ENCODE peak calls at places on chromosomes 16 and 17, in five cellular contexts. V, P, S, M and J are unnamed samples.

GRCh38 chr16:14354561-14355351 is 275.3 kb downstream of the PARN start:
- DNase-seq in V (no peak), P (peak), S (no peak), M (peak), J (no peak)

GRCh38 chr16:5512037-5512436 is 414.4 kb upstream of the EEF2KMT start:
- DNase-seq in V (no peak), P (no peak), S (no peak), M (no peak), J (no peak)

GRCh38 chr16:19524356-19524865 is 669 bp downstream of the CCP110 start:
- DNase-seq in V (peak), P (no peak), S (no peak), M (peak), J (no peak)

GRCh38 chr17:50946223-50946890 is 80.2 kb upstream of the TOB1 start:
- DNase-seq in V (no peak), P (no peak), S (no peak), M (no peak), J (no peak)

GRCh38 chr16:27430923-27431484 is 29.0 kb downstream of the IL21R start:
- DNase-seq in V (no peak), P (peak), S (no peak), M (no peak), J (no peak)

GRCh38 chr17:34639706-34640425 is 60.5 kb downstream of the TMEM132E start:
- DNase-seq in V (no peak), P (no peak), S (no peak), M (no peak), J (no peak)

GRCh38 chr17:72362466-72363335 is 241.9 kb downstream of the SOX9 start:
- DNase-seq in V (peak), P (peak), S (no peak), M (no peak), J (peak)

GRCh38 chr16:21949713-21950260 is 3.4 kb upstream of the UQCRC2 start:
- DNase-seq in V (no peak), P (no peak), S (no peak), M (no peak), J (no peak)

GRCh38 chr16:50731130-50731988 is 10.5 kb upstream of the CYLD start:
- DNase-seq in V (no peak), P (no peak), S (no peak), M (no peak), J (no peak)

GRCh38 chr17:6755731-6756184 is at the start of gene XAF1:
- DNase-seq in V (no peak), P (peak), S (no peak), M (peak), J (no peak)

GRCh38 chr17:39619786-39620101 is 7.0 kb upstream of the PPP1R1B start:
- DNase-seq in V (no peak), P (no peak), S (no peak), M (no peak), J (no peak)

GRCh38 chr17:49227436-49228261 is 2.9 kb downstream of the PHOSPHO1 start:
- DNase-seq in V (peak), P (peak), S (no peak), M (peak), J (peak)

GRCh38 chr17:49231563-49231894 is 942 bp upstream of the PHOSPHO1 start:
- DNase-seq in V (no peak), P (no peak), S (no peak), M (no peak), J (no peak)

GRCh38 chr17:49229076-49229804 is 1.3 kb downstream of the PHOSPHO1 start:
- DNase-seq in V (no peak), P (no peak), S (no peak), M (no peak), J (no peak)

GRCh38 chr17:49230636-49231562 is at the start of gene PHOSPHO1:
- DNase-seq in V (peak), P (peak), S (no peak), M (peak), J (peak)

DNA sequence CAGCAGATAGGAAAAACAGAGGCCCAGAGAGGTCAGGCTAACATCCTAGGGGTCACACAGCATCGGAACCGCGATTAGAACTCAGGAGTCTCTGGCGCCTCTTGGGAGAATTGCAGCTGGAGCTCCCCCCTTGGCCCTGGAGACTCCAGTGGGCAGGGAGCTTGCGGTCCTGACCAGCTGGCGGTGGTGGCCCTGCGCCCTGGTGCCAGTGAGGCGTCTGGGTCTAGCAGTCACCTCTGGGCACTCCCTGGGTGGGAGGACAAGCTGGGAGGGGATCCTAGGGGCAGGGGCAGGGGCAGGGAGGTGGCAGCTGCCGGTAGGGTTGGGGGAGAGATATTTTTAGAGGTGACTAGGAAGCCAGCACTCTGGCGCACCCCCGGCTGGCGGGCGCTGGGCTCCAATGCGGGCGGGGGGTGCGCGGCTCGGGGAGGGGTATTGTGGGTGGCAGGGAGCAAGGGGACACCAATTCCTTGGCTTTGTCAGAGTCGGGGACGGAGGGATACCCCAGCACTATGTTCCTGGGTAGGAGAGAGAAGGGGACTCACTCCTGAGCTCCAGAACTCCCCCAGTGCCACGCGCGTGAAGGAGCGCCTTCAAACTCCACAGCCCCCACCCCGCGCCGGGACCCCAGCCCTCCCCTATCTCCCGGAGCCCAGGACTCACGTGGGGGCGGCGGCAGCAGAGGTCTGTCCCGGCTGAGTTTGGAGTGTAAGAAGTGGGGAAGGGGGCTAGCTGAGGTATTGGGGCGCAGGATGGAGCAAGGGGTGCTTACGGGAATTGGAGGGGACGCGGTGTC is 584 bp downstream of the PHOSPHO1 start:
- DNase-seq in V (no peak), P (no peak), S (no peak), M (no peak), J (no peak)
- H3K27ac ChIP-seq in V (peak), P (no peak), S (no peak), M (no peak), J (no peak)

GRCh38 chr17:65604070-65604469 is 42.6 kb upstream of the AXIN2 start:
- DNase-seq in V (no peak), P (peak), S (no peak), M (no peak), J (peak)

GRCh38 chr17:65601881-65602280 is 40.4 kb upstream of the AXIN2 start:
- DNase-seq in V (no peak), P (no peak), S (no peak), M (no peak), J (no peak)

GRCh38 chr17:65600518-65600917 is 39.1 kb upstream of the AXIN2 start:
- DNase-seq in V (no peak), P (no peak), S (no peak), M (no peak), J (no peak)

GRCh38 chr17:65598711-65599110 is 37.3 kb upstream of the AXIN2 start:
- DNase-seq in V (no peak), P (no peak), S (no peak), M (no peak), J (no peak)

DNA sequence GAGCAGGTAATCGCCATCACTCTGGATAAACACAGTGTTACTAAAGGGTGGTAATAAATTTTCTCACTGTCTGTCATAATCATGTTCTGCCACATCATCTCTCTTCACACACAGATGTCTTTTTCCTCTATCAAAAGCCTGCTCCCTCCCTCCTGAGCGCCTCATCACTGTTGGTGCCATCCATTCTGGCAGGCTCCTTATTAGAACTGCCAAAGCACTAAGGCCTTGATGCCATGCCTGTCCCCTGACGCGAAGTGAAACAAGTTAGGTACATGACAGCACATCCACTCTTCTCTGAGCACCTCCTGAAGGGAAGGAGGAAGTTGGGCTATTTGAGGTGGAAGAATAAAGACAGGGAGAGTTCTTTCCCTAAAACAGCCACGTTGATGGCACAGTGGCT is 38.2 kb upstream of the AXIN2 start:
- DNase-seq in V (no peak), P (no peak), S (no peak), M (no peak), J (no peak)
- H3K27ac ChIP-seq in V (no peak), P (no peak), S (no peak), M (no peak), J (no peak)

GRCh38 chr16:57123969-57124674 is 31.7 kb downstream of the CPNE2 start:
- DNase-seq in V (no peak), P (no peak), S (no peak), M (no peak), J (no peak)
- H3K27ac ChIP-seq in V (no peak), P (no peak), S (no peak), M (no peak), J (no peak)

GRCh38 chr17:19539040-19539399 is 5.4 kb downstream of the SLC47A1 start:
- DNase-seq in V (no peak), P (no peak), S (no peak), M (no peak), J (no peak)
- H3K27ac ChIP-seq in V (no peak), P (no peak), S (no peak), M (no peak), J (no peak)

GRCh38 chr17:78126895-78127239 is 1.7 kb downstream of the TMC6 start:
- DNase-seq in V (no peak), P (no peak), S (no peak), M (no peak), J (no peak)
- H3K27ac ChIP-seq in V (no peak), P (no peak), S (no peak), M (peak), J (peak)